ENCODE peak calls at places on chromosomes 1 and 21, in six cellular contexts. D is mesenchymal stem cell, R is neuronal stem cell, P is H1, J is IMR-90, C is H9. W is an unnamed sample.

GRCh38 chr1:119141020-119141424 is 569 bp upstream of the WARS2 start:
- DNase-seq in D (no peak), R (peak), P (peak), J (no peak), C (peak), W (peak)

GRCh38 chr1:14782741-14783591 is 184.5 kb downstream of the KAZN start:
- DNase-seq in D (peak), R (no peak), P (no peak), J (no peak), C (peak), W (peak)

GRCh38 chr21:17501107-17502006 is 11.5 kb upstream of the CXADR start:
- DNase-seq in D (no peak), R (no peak), P (no peak), J (no peak), C (no peak), W (no peak)

GRCh38 chr1:145708063-145708462 is 895 bp upstream of the PDZK1 start:
- DNase-seq in D (no peak), R (no peak), P (no peak), J (peak), C (no peak), W (peak)

GRCh38 chr1:212153635-212154034 is 118.1 kb downstream of the DTL start:
- DNase-seq in D (no peak), R (no peak), P (no peak), J (no peak), C (no peak), W (no peak)

GRCh38 chr1:230891413-230891812 is 23.1 kb upstream of the C1orf198 start:
- DNase-seq in D (no peak), R (peak), P (no peak), J (no peak), C (no peak), W (peak)

GRCh38 chr1:25562101-25562927 is 18.9 kb downstream of the LDLRAP1 start:
- DNase-seq in D (no peak), R (no peak), P (no peak), J (no peak), C (no peak), W (no peak)

GRCh38 chr1:236623371-236624166 is 19.3 kb upstream of the HEATR1 start:
- DNase-seq in D (peak), R (no peak), P (no peak), J (no peak), C (no peak), W (no peak)

GRCh38 chr1:110634455-110635281 is 28.5 kb upstream of the KCNA2 start:
- DNase-seq in D (no peak), R (no peak), P (no peak), J (peak), C (no peak), W (no peak)

GRCh38 chr1:44924835-44925464 is 61.4 kb downstream of the EIF2B3 start:
- DNase-seq in D (peak), R (no peak), P (no peak), J (peak), C (no peak), W (peak)

GRCh38 chr21:15009964-15010363 is 54.8 kb downstream of the NRIP1 start:
- DNase-seq in D (no peak), R (no peak), P (no peak), J (peak), C (no peak), W (no peak)

GRCh38 chr1:94730450-94730849 is 89.7 kb upstream of the SLC44A3 start:
- DNase-seq in D (no peak), R (no peak), P (no peak), J (no peak), C (no peak), W (no peak)

GRCh38 chr1:57300186-57300585 is 123.7 kb downstream of the DAB1 start:
- DNase-seq in D (no peak), R (no peak), P (no peak), J (no peak), C (no peak), W (peak)

GRCh38 chr1:147168626-147169058 is 3.6 kb downstream of the PRKAB2 start:
- DNase-seq in D (peak), R (no peak), P (no peak), J (peak), C (no peak), W (peak)

GRCh38 chr1:168443356-168443755 is 100.4 kb downstream of the XCL2 start:
- DNase-seq in D (no peak), R (no peak), P (no peak), J (no peak), C (no peak), W (no peak)

GRCh38 chr1:151549199-151549598 is 9.1 kb downstream of the TUFT1 start:
- DNase-seq in D (peak), R (no peak), P (no peak), J (no peak), C (no peak), W (no peak)

GRCh38 chr1:161487483-161487827 is 17.8 kb upstream of the FCGR2A start:
- DNase-seq in D (peak), R (no peak), P (no peak), J (peak), C (no peak), W (no peak)

GRCh38 chr1:22286491-22286890 is 143.6 kb upstream of the WNT4 start:
- DNase-seq in D (no peak), R (no peak), P (peak), J (no peak), C (no peak), W (no peak)

GRCh38 chr1:246647113-246647512 is 77.1 kb upstream of the SCCPDH start:
- DNase-seq in D (peak), R (no peak), P (peak), J (peak), C (peak), W (peak)

GRCh38 chr1:197304626-197305200 is 36.7 kb downstream of the CRB1 start:
- DNase-seq in D (no peak), R (no peak), P (no peak), J (no peak), C (no peak), W (no peak)

GRCh38 chr1:110616587-110616986 is 10.4 kb upstream of the KCNA2 start:
- DNase-seq in D (no peak), R (no peak), P (no peak), J (peak), C (no peak), W (peak)

GRCh38 chr1:218502383-218502782 is 157.2 kb downstream of the TGFB2 start:
- DNase-seq in D (no peak), R (no peak), P (no peak), J (no peak), C (no peak), W (no peak)

GRCh38 chr1:21594935-21595897 is 73.9 kb downstream of the RAP1GAP start:
- DNase-seq in D (peak), R (peak), P (peak), J (peak), C (peak), W (peak)

GRCh38 chr1:202745313-202745888 is 35.1 kb upstream of the SYT2 start:
- DNase-seq in D (no peak), R (no peak), P (no peak), J (no peak), C (no peak), W (no peak)
- H2BK15ac ChIP-seq in D (no peak), R (no peak), P (no peak), J (no peak), C (no peak), W (no peak)

GRCh38 chr1:27428316-27429028 is 36.0 kb downstream of the GPR3 start:
- DNase-seq in D (peak), R (no peak), P (no peak), J (no peak), C (no peak), W (peak)

GRCh38 chr1:27423701-27424100 is 31.3 kb downstream of the GPR3 start:
- DNase-seq in D (no peak), R (no peak), P (no peak), J (no peak), C (no peak), W (no peak)

GRCh38 chr1:27427836-27428315 is 35.5 kb downstream of the GPR3 start:
- DNase-seq in D (no peak), R (no peak), P (no peak), J (no peak), C (no peak), W (no peak)

GRCh38 chr1:27429029-27429425 is 36.6 kb downstream of the GPR3 start:
- DNase-seq in D (peak), R (no peak), P (no peak), J (no peak), C (no peak), W (no peak)

GRCh38 chr1:27427329-27427728 is 34.9 kb downstream of the GPR3 start:
- DNase-seq in D (no peak), R (no peak), P (no peak), J (no peak), C (no peak), W (no peak)
- H3K27ac ChIP-seq in D (no peak), R (no peak), P (no peak), J (no peak), C (no peak), W (peak)

GRCh38 chr1:245526141-245526540 is 371.4 kb downstream of the KIF26B start:
- DNase-seq in D (no peak), R (no peak), P (no peak), J (no peak), C (no peak), W (no peak)
- H2BK15ac ChIP-seq in D (peak), R (no peak), P (no peak), J (no peak), C (no peak), W (no peak)

GRCh38 chr1:54144366-54144765 is 8.4 kb downstream of the CDCP2 start:
- DNase-seq in D (no peak), R (no peak), P (no peak), J (no peak), C (no peak), W (no peak)
- H3K27ac ChIP-seq in D (no peak), R (no peak), P (no peak), J (no peak), C (no peak), W (no peak)

GRCh38 chr21:43196789-43197188 is 28.0 kb downstream of the CRYAA start:
- DNase-seq in D (peak), R (no peak), P (no peak), J (no peak), C (peak), W (no peak)
- H2BK15ac ChIP-seq in D (no peak), R (no peak), P (no peak), J (no peak), C (no peak), W (no peak)

GRCh38 chr1:241096982-241097381 is 260.0 kb downstream of the RGS7 start:
- DNase-seq in D (no peak), R (no peak), P (no peak), J (no peak), C (no peak), W (peak)

GRCh38 chr1:241105118-241105517 is 251.9 kb downstream of the RGS7 start:
- DNase-seq in D (no peak), R (no peak), P (no peak), J (no peak), C (no peak), W (no peak)

GRCh38 chr1:241102652-241103051 is 254.4 kb downstream of the RGS7 start:
- DNase-seq in D (no peak), R (no peak), P (no peak), J (no peak), C (no peak), W (no peak)

GRCh38 chr1:241097479-241097878 is 259.5 kb downstream of the RGS7 start:
- DNase-seq in D (no peak), R (no peak), P (no peak), J (no peak), C (peak), W (peak)

GRCh38 chr1:241101622-241102021 is 255.4 kb downstream of the RGS7 start:
- DNase-seq in D (no peak), R (no peak), P (no peak), J (no peak), C (no peak), W (no peak)
- H3K27ac ChIP-seq in D (no peak), R (no peak), P (no peak), J (no peak), C (no peak), W (no peak)

W was measured in mesendoderm.